ENCODE peak calls at places on chromosomes 5 and 9, in four cellular contexts. X is SK-N-SH, V is tibial nerve, P is transverse colon. D is an unnamed sample.

GRCh38 chr9:134066923-134067851 is 639 bp downstream of the BRD3 start:
- DNase-seq in V (no peak), P (peak; percentile 37), X (peak; percentile 81), D (peak; percentile 75)

GRCh38 chr5:89372176-89372575 is 489.2 kb upstream of the MEF2C start:
- DNase-seq in P (no peak), V (no peak), X (no peak), D (no peak)

GRCh38 chr5:115778417-115778816 is 38.0 kb downstream of the CDO1 start:
- DNase-seq in V (no peak), P (no peak), X (no peak), D (no peak)

GRCh38 chr9:97747201-97747965 is 50.2 kb upstream of the XPA start:
- DNase-seq in P (no peak), V (no peak), X (no peak), D (no peak)

GRCh38 chr9:127877566-127877998 is at the start of gene AK1:
- DNase-seq in V (peak; percentile 68), X (peak; percentile 91), P (peak; percentile 84), D (peak; percentile 91)

GRCh38 chr5:17216176-17216973 is 1.1 kb upstream of the BASP1 start:
- DNase-seq in X (peak; percentile 76), P (peak; percentile 83), V (peak; percentile 79), D (peak; percentile 80)

GRCh38 chr5:58455066-58455465 is 4.8 kb downstream of the PLK2 start:
- DNase-seq in X (no peak), P (no peak), V (no peak), D (no peak)

GRCh38 chr9:126631254-126631653 is 17.5 kb downstream of the LMX1B start:
- DNase-seq in P (no peak), V (no peak), X (no peak), D (no peak)

GRCh38 chr5:123813937-123814624 is 302.1 kb downstream of the CSNK1G3 start:
- DNase-seq in X (peak; percentile 19), P (no peak), V (no peak), D (no peak)

GRCh38 chr5:88377705-88378656 is 109.3 kb upstream of the TMEM161B start:
- DNase-seq in X (no peak), V (no peak), P (no peak), D (no peak)

GRCh38 chr9:68711281-68711680 is 6.2 kb downstream of the PIP5K1B start:
- DNase-seq in X (no peak), V (no peak), P (no peak), D (no peak)

GRCh38 chr9:22240619-22241018 is 206.0 kb upstream of the DMRTA1 start:
- DNase-seq in V (no peak), P (no peak), X (no peak), D (no peak)

GRCh38 chr5:172527559-172527958 is 73.2 kb upstream of the SH3PXD2B start:
- DNase-seq in V (no peak), P (no peak), X (no peak), D (no peak)

GRCh38 chr5:142726188-142726731 is 40.4 kb upstream of the FGF1 start:
- DNase-seq in P (no peak), X (no peak), V (no peak), D (no peak)

GRCh38 chr9:38282756-38283155 is 109.7 kb upstream of the ALDH1B1 start:
- DNase-seq in P (no peak), V (no peak), X (no peak), D (no peak)

GRCh38 chr5:113216545-113216944 is 218.2 kb downstream of the TSSK1B start:
- DNase-seq in V (no peak), X (no peak), P (no peak), D (no peak)

DNA sequence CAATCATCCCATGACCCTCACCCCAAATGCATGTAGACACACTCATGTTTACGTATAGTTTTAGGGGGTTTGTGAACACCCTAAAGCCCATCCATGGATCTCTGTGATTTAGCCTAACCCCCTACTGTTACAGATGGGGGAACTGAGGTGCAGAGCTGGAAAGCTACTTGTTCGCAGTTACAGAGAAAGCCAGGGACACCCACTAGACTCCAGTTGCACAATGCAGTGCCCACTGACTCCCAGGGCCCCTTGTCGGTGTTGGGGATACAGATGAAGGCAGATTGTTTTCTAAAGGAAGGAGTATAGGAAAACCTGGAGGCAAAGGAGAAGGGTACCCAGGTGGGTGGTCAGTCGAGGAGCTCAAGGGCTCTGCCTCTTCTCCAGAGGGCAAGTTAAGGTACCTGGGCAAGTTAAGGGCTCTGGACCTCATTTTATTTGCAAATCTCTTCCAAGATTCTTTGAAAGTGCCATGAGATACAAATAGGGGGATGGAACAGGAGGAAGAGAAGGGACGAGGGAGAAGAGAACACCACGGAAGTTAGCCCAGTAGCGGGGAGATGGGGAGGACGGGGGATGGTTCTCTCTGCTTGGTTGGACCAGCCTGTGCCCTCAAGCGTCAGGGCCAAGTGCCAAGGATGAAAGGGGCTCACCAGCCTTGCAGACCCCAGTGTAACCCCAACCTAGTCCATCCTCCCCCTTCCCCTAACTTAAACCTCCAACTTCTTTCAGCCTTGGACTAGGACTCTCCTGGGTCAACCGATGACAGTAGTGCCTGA is 958 bp downstream of the MYOZ3 start:
- DNase-seq in V (no peak), X (no peak), P (no peak), D (no peak)
- TF ChIP-seq EP300 in V (no peak), X (no peak), P (no peak), D (no peak)

DNA sequence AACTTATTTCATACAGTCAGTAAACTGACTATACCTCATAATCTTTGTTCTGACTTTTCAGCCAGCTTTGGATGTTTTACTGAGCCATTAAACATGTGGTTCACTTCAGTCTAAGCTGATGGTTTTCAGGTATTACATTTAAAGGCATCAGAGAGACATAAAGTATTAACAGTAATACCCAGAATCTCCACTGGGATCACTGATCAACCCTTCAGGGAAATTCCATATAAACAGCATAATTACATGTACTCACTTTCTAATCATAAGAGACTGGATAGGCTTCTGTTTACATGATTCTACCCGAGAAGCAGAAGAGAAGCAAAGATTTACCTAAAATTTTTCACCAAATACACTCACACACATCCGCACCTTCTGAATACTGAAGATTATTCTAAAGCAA is 186.7 kb upstream of the FREM1 start:
- DNase-seq in V (no peak), X (no peak), P (no peak), D (no peak)
- TF ChIP-seq CTCF in V (no peak), X (no peak), P (no peak), D (no peak)

DNA sequence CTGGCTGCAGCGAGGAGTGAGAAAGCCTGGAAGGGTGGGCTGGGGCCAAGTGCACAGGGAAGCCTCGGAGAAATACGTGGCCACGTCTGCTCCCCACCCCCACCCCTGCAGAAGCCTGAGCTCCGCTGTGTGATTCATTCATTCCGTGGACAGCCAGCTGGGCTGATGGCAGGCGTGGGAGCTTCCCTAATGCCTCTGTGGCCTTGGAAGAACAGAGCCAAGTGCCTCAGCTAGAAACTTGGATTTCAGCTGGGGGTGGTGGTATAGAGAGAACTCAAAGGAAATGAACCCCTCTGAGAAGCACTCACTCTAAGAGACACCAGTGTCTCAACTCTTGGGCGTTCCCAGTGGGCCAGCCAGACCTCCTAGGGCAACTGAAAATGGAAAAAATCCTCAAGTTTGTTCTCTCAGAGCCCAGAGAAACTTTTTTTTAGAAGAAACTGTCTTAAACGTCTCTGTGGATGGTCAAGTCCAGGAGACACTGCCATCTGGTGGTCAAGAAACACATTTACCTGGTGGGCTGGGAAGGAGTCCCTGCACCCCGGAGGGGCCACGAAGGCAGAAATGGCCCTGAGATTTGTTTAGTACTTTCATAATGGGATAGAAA is 18.0 kb downstream of the ATOX1 start:
- DNase-seq in X (peak; percentile 70), V (peak; percentile 61), P (peak; percentile 40), D (peak; percentile 69)
- H3K27ac ChIP-seq in X (peak overlapping the region; percentile 87), V (peak overlapping the region; percentile 79), P (peak overlapping the region; percentile 62), D (peak overlapping the region; percentile 83)

DNA sequence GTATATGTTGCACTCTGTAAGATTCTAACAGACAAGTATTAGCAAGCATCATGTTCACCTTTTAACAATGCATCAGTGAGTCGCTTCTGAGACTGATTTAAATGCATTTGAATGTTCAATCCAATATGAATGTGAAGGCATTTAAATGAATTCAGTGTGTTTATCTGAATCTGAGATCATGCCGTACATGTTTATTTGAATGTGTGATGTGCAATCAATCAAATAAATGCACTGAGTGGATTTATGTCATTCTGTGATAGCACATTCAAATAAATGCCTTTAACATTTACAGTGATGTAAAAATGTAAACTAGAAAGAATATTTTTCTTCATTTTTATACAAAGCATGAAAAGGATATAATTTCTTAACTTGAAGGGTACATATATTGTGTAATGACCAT is 1063.5 kb upstream of the NUDT12 start:
- DNase-seq in V (no peak), P (no peak), X (no peak), D (no peak)
- TF ChIP-seq EP300 in V (no peak), P (no peak), X (no peak), D (no peak)

DNA sequence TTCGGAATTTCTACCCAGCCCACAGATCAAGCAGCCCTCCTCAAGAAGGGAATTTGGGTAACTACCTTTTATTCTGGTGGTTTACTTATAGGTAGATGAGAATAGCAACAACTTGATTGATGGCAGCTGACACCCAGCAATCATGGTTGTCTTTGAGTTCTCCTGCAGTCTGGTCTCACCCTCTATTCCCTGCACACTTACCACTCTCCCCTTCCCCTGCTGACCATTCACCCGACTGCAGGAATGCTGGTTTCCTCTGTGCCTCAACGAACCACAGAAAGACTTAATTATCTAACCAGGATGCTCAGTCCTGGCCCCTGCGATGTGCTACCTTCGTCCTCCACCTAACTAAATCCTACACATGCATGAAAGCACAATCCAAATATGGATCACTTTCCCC is 243.0 kb downstream of the RFK start:
- DNase-seq in P (no peak), V (no peak), X (no peak), D (no peak)
- TF ChIP-seq CTCF in P (no peak), V (no peak), X (no peak), D (no peak)

DNA sequence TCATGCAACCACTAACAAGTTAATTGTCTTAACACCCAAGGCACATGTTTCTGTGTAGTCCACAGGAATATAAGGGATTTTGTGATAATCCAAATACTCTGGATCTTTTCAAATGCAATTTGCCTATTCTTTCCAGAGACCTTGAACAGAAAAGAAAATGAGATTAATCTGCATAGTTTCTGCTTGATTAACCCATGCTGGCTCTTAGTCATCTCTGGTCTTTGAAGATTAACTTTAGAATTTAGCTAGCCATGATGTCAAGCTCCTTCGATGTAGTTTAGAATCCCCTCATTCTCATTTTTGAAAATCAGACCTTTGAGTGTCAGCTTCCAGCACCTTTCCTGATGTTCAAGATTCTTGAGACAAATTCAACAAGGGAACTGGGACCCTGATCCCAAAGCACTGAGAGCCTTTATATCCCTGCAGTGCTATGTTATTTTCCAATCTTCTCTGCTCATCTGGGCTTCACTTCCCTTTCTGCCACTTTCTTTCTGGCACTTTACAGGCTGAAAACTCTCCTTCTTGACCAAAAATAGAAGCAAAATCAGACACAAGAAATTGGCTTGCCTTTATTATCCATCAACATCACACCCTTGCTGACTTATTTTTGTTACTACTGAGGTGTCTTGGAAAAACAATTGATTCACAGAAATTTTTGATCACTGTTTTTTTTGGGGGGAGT is 155.5 kb downstream of the PALM2AKAP2 start:
- DNase-seq in X (no peak), V (no peak), P (no peak), D (no peak)
- H3K27ac ChIP-seq in X (no peak overlapping the region), V (no peak overlapping the region), P (no peak overlapping the region), D (no peak overlapping the region)

DNA sequence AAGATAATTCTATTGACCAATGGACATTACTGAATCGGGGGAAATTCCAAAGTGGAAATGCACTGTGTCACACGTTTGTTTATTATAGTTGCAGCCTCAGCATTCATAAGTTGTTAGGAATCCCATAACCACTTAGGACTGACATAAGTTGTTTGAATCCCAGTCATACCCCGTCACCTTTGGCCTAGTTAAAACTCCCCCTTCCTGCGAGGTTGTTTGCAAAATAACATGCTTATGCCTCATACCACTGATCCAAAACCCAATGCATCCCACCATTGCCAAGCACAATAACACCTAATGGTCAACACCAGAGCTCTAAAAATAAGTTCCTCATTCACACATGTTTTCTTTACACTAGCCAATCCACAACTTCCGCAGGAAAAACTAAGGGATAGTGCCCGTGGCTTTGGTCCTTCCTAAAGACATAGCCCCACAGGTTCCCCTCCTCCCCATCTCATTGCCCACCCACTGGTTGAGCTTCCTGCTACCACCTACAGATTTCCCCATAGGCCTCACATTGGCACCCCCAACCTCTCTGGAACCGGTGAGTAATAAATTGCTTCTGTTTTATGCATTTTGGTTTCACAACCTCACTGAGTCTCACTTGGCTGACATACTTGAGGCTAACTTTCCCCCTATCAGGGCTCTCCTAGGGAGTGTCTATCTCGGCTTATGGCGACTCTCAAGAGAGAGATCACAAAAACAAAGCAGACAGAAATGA is 42.3 kb upstream of the MUSK start:
- DNase-seq in V (no peak), P (no peak), X (no peak), D (no peak)
- TF ChIP-seq EP300 in V (no peak), P (no peak), X (no peak), D (no peak)

D was measured in suprapubic skin.